ENCODE peak calls at places on chromosomes 7 and 10, in nine cellular contexts. J is H9, K is dorsolateral prefrontal cortex, C is heart left ventricle, P is ascending aorta, I is AG04450, G is HepG2, O is left ventricle myocardium inferior, U is esophagus squamous epithelium. F is an unnamed sample. For H3K27me3, the result is how much of the 10 kb centered on the place peaks cover.

GRCh38 chr7:69526570-69526969 is 71.7 kb upstream of the AUTS2 start:
- DNase-seq in J (no peak), P (peak), U (no peak), K (no peak), I (no peak), C (no peak), O (no peak), G (no peak), F (no peak)

GRCh38 chr7:149188637-149189259 is 6.6 kb upstream of the ZNF282 start:
- DNase-seq in U (no peak), K (no peak), C (no peak), J (no peak), O (no peak), P (no peak), I (no peak), G (no peak), F (no peak)

GRCh38 chr7:133676805-133677370 is 424.0 kb downstream of the EXOC4 start:
- DNase-seq in J (no peak), I (no peak), G (no peak), O (no peak), P (no peak), K (no peak), C (no peak), U (no peak), F (no peak)

GRCh38 chr10:111211756-111212155 is 134.9 kb downstream of the ADRA2A start:
- DNase-seq in G (no peak), U (no peak), J (no peak), P (no peak), C (no peak), K (no peak), O (no peak), I (no peak), F (no peak)

GRCh38 chr10:21894648-21895342 is 108.7 kb downstream of the DNAJC1 start:
- DNase-seq in C (no peak), U (no peak), K (no peak), J (no peak), I (no peak), O (no peak), G (no peak), P (no peak), F (no peak)

GRCh38 chr7:99004216-99004615 is 125.9 kb downstream of the TRRAP start:
- DNase-seq in J (no peak), O (no peak), C (no peak), I (no peak), K (no peak), U (no peak), P (no peak), G (no peak), F (peak)

GRCh38 chr7:40571796-40572195 is 437.0 kb downstream of the SUGCT start:
- DNase-seq in K (no peak), J (no peak), I (no peak), P (no peak), G (no peak), U (no peak), O (no peak), C (no peak), F (no peak)

GRCh38 chr7:2072042-2072441 is 160.7 kb downstream of the MAD1L1 start:
- DNase-seq in O (no peak), P (no peak), G (no peak), I (no peak), U (no peak), K (no peak), C (no peak), J (no peak), F (no peak)

GRCh38 chr7:66281678-66282593 is 76.8 kb downstream of the TPST1 start:
- DNase-seq in G (peak), C (peak), P (peak), U (no peak), O (no peak), K (no peak), J (no peak), I (peak), F (peak)

GRCh38 chr10:113053881-113054280 is 103.8 kb downstream of the TCF7L2 start:
- DNase-seq in I (no peak), G (no peak), O (no peak), J (peak), K (no peak), C (peak), P (peak), U (no peak), F (no peak)

GRCh38 chr10:126272526-126272925 is 115.8 kb downstream of the ADAM12 start:
- DNase-seq in K (no peak), U (no peak), P (no peak), O (no peak), G (no peak), I (no peak), C (no peak), J (no peak), F (no peak)

GRCh38 chr10:29524294-29524693 is 110.5 kb downstream of the SVIL start:
- DNase-seq in K (no peak), J (no peak), G (no peak), I (no peak), C (no peak), O (no peak), U (no peak), P (no peak), F (no peak)

GRCh38 chr7:36277247-36277542 is 112.5 kb upstream of the ANLN start:
- DNase-seq in U (no peak), J (no peak), O (no peak), P (no peak), K (no peak), G (peak), I (no peak), C (no peak), F (no peak)

GRCh38 chr10:126063353-126063791 is 167.0 kb downstream of the FANK1 start:
- DNase-seq in G (no peak), O (no peak), C (no peak), K (no peak), I (peak), P (no peak), U (no peak), J (no peak), F (no peak)

GRCh38 chr7:105298439-105298894 is 90.3 kb downstream of the SRPK2 start:
- DNase-seq in K (no peak), I (no peak), J (peak), U (no peak), C (no peak), O (no peak), G (no peak), P (no peak), F (no peak)

GRCh38 chr10:59830601-59831259 is 75.6 kb downstream of the CCDC6 start:
- DNase-seq in J (peak), O (peak), I (peak), K (no peak), C (peak), U (no peak), P (no peak), G (peak), F (peak)

GRCh38 chr10:61124748-61125147 is 180.8 kb upstream of the RHOBTB1 start:
- DNase-seq in J (no peak), U (no peak), P (no peak), C (no peak), O (no peak), G (no peak), I (no peak), K (no peak), F (no peak)

GRCh38 chr10:115049957-115050356 is 43.2 kb upstream of the ATRNL1 start:
- DNase-seq in O (no peak), I (no peak), U (no peak), P (no peak), K (no peak), C (no peak), G (peak), J (no peak), F (no peak)

GRCh38 chr7:2567663-2568238 is 9.0 kb downstream of the IQCE start:
- DNase-seq in J (peak), O (peak), P (no peak), U (no peak), I (no peak), G (peak), K (no peak), C (peak), F (no peak)

GRCh38 chr10:11424456-11425287 is 186.8 kb downstream of the USP6NL start:
- DNase-seq in O (peak), U (no peak), I (peak), C (peak), J (peak), K (no peak), G (peak), P (peak), F (no peak)

GRCh38 chr10:22712959-22713852 is 1.2 kb downstream of the PIP4K2A start:
- DNase-seq in P (no peak), G (peak), U (no peak), O (no peak), I (no peak), J (peak), C (peak), K (no peak), F (no peak)

GRCh38 chr7:5296627-5297226 is 14.0 kb downstream of the SLC29A4 start:
- DNase-seq in G (no peak), J (peak), I (no peak), C (no peak), O (no peak), U (no peak), K (no peak), P (no peak), F (no peak)

GRCh38 chr10:97023401-97024180 is 162.2 kb downstream of the SLIT1 start:
- DNase-seq in K (no peak), O (no peak), C (no peak), I (no peak), P (peak), G (no peak), J (no peak), U (no peak), F (no peak)

GRCh38 chr7:22723171-22723601 is 3.8 kb upstream of the IL6 start:
- DNase-seq in P (peak), I (no peak), K (no peak), U (no peak), O (peak), G (no peak), C (peak), J (no peak), F (peak)

GRCh38 chr10:59872892-59873463 is 33.4 kb downstream of the CCDC6 start:
- DNase-seq in G (peak), I (peak), K (no peak), O (no peak), C (peak), J (no peak), P (peak), U (peak), F (peak)

GRCh38 chr10:100983868-100984669 is 3.2 kb downstream of the MRPL43 start:
- DNase-seq in J (no peak), P (peak), K (no peak), O (no peak), C (no peak), I (no peak), U (no peak), G (no peak), F (no peak)

GRCh38 chr10:49594594-49594993 is 15.5 kb upstream of the SLC18A3 start:
- DNase-seq in J (peak), O (no peak), C (no peak), G (peak), U (no peak), K (no peak), P (no peak), I (peak), F (peak)

GRCh38 chr7:104926905-104927454 is 87.0 kb upstream of the KMT2E start:
- DNase-seq in J (peak), I (no peak), K (no peak), P (no peak), U (no peak), O (no peak), G (no peak), C (no peak), F (no peak)

GRCh38 chr10:13449296-13449695 is 79.5 kb downstream of the BEND7 start:
- DNase-seq in P (no peak), C (no peak), I (no peak), U (no peak), G (no peak), K (no peak), O (no peak), J (no peak), F (no peak)

GRCh38 chr7:28509256-28510021 is 97.1 kb downstream of the CREB5 start:
- DNase-seq in J (no peak), P (no peak), K (no peak), O (no peak), C (no peak), U (no peak), I (no peak), G (no peak), F (no peak)

GRCh38 chr7:79436378-79436777 is 17.1 kb downstream of the MAGI2 start:
- DNase-seq in P (no peak), O (no peak), K (no peak), J (no peak), U (no peak), C (no peak), G (no peak), I (no peak), F (no peak)

GRCh38 chr7:152588350-152588749 is 87.6 kb downstream of the XRCC2 start:
- DNase-seq in P (no peak), J (no peak), K (no peak), G (peak), C (no peak), O (no peak), U (no peak), I (peak), F (no peak)

GRCh38 chr10:26157734-26158133 is 58.8 kb upstream of the GAD2 start:
- DNase-seq in P (no peak), O (no peak), J (no peak), K (no peak), I (no peak), G (no peak), C (no peak), U (no peak), F (no peak)

GRCh38 chr7:140059288-140060242 is 3.2 kb downstream of the PARP12 start:
- DNase-seq in U (no peak), J (no peak), C (peak), O (peak), G (peak), K (no peak), P (peak), I (peak), F (peak)

GRCh38 chr7:26863504-26864308 is 684 bp downstream of the SKAP2 start:
- DNase-seq in K (no peak), O (no peak), U (no peak), G (peak), J (no peak), I (no peak), C (peak), P (no peak), F (no peak)

GRCh38 chr7:32901629-32902028 is 10.1 kb upstream of the KBTBD2 start:
- DNase-seq in G (no peak), J (no peak), I (no peak), U (no peak), P (no peak), K (no peak), C (no peak), O (no peak), F (no peak)

GRCh38 chr7:32900415-32900814 is 8.9 kb upstream of the KBTBD2 start:
- DNase-seq in K (no peak), P (no peak), C (no peak), I (no peak), O (no peak), G (no peak), U (no peak), J (no peak), F (no peak)

GRCh38 chr7:32910195-32910594 is 18.6 kb upstream of the KBTBD2 start:
- DNase-seq in O (no peak), G (no peak), J (no peak), P (no peak), I (no peak), K (no peak), C (no peak), U (no peak), F (no peak)

DNA sequence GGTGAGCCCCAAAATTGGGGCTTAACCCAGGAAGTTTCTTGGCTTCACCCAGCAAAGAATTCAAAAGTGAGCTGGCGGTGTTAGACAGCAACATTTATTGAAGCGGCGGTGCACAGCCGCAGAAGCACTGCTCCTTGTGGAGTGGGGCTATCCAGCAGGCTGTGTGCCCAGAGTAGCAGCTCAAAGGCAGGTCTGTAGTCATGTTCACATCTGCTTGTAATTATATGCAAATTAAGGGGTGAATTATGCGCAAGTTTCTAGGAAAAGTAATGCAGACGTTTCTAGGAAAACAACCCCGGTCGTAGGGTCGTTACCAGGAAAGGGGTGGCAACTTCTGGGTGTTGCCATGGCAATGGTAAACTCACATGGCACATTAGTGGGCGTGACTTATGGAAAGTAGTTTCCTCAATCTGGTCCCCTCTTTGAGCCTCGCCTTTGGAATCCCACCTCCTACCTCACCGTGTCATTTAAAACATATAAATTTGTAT is 13.7 kb upstream of the KBTBD2 start:
- DNase-seq in J (peak), G (no peak), O (no peak), K (peak), C (peak), I (no peak), P (peak), U (peak), F (no peak)
- TF ChIP-seq CTCF in J (no peak), G (no peak), O (no peak), K (no peak), C (no peak), I (peak), P (no peak), U (no peak), F (no peak)

GRCh38 chr10:104622598-104623209 is 18.4 kb upstream of the SORCS3 start:
- DNase-seq in G (peak), C (no peak), J (peak), K (no peak), I (no peak), U (no peak), O (no peak), P (no peak), F (no peak)
- H3K27me3 ChIP-seq in G (under half), C (under half), J (under half), K (under half), I (under half), U (under half), O (under half), P (under half), F (under half)

GRCh38 chr7:18357691-18358090 is 137.9 kb upstream of the HDAC9 start:
- DNase-seq in O (no peak), I (no peak), P (no peak), K (no peak), J (no peak), G (no peak), C (no peak), U (no peak), F (no peak)
- TF ChIP-seq CTCF in O (no peak), I (peak), P (no peak), K (no peak), J (peak), G (no peak), C (no peak), U (no peak), F (no peak)

GRCh38 chr10:118033905-118034304 is 12.8 kb downstream of the RAB11FIP2 start:
- DNase-seq in G (no peak), K (no peak), P (no peak), O (no peak), C (no peak), I (no peak), U (no peak), J (no peak), F (no peak)
- H3K27me3 ChIP-seq in G (under half), K (under half), P (under half), O (under half), C (under half), I (under half), U (under half), J (under half), F (under half)

DNA sequence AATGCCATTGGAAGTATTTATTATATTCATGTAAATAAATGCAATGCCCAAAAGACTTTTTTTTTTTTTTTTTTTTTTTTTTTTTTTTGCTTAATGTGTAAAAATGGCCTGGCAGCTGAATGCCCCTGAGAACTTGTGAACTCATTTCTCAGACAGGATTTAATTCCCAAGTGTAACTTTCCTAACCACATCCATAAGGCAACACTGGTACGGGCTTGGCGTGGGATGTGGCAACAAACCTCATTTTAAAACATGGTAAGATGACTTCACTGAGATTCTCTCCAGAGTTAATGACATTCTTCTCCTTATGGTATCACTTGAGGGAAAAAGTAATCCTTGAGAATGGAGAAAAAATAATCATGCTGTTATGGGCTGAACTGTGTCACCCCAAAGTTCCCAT is 150.4 kb downstream of the DGKI start:
- DNase-seq in K (no peak), P (no peak), G (no peak), C (no peak), J (no peak), O (no peak), U (no peak), I (no peak), F (no peak)
- TF ChIP-seq CTCF in K (no peak), P (no peak), G (no peak), C (no peak), J (no peak), O (no peak), U (no peak), I (no peak), F (no peak)

DNA sequence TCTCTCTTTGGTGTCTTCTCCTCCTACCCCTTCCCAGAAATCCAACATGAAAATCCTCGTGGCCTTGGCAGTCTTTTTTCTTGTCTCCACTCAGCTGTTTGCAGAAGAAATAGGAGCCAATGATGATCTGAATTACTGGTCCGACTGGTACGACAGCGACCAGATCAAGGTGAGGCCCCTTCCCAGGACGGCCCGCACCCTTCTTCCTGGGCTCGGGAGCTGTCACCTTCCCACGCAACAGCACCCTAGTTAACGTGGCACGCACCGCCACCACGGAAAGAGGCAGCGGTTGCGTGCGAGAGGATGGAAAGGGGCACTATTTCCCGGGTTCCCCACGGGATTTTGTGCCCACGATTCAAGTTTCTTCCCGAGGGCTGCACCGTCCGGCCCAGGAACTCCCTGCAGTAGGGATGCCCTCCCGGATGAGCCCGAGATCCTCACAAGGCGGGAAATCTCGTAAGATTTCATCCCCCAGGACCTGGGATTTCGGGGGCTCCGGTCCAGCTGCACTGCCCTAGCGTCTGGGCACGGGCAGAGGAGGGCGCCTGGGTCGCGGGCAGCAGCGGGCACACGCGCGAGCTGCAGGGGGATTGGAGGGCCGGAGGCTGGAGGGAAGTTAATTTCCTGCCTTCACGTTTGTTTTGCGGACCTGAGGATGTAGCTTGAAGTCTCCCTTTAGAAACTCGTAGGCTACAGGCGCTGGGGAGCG is 835 bp downstream of the TAC1 start:
- DNase-seq in G (no peak), K (no peak), U (no peak), J (peak), O (no peak), I (no peak), P (no peak), C (no peak), F (no peak)
- H3K27me3 ChIP-seq in G (under half), K (under half), U (under half), J (under half), O (half or more), I (under half), P (under half), C (under half), F (under half)

DNA sequence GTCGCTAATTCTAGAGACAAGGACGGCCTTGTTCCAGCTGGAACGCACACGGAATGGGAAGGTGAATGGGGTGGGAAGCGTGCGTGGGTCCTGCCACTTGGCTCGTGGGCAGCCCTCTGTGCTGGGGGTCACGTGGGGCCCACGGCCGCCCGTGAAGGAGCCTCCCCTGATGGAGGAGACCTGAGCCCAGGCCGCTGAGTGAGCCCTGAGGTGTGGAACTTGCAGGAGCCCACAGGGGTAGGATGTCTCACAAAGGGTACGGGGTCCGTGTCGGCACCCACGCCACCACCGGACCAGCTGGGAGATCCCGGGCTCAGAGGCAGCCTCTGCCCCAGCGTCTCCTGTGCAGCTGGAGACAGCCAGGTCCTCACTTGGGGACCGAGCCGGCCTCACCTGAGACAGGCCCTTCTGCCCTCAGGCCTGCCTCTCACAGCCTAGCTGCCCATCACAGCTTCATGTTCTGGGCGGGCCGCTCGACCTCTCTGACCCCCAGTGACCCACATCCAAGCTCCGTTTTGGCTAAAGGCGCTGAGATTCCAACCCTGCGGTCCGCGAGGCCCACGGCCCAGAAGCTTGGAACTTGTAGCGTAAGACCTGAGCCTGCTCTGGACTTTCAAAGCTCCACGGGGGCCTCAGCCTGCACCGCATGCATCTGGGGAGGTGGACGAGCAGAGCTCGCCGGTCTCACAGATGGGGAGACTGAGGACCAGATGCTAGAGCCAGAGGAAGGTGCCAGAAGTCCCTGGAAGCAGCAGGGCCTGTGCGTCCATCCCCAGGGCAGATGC is 84.9 kb downstream of the FOXL3 start:
- DNase-seq in C (peak), O (no peak), I (no peak), U (no peak), J (peak), K (peak), G (no peak), P (peak), F (no peak)
- TF ChIP-seq CTCF in C (no peak), O (no peak), I (no peak), U (no peak), J (no peak), K (no peak), G (no peak), P (no peak), F (no peak)